ENCODE peak calls at places on chromosome 7, in seven cellular contexts. One of them, this sample, is unnamed.

GRCh38 chr7:22713463-22713862 is 13.5 kb upstream of the IL6 start:
- DNase-seq in tibial artery: no peak
- DNase-seq in lower lobe of right lung: no peak
- DNase-seq in aorta: no peak
- DNase-seq in heart left ventricle: no peak
- DNase-seq in brain microvascular endothelial cell: no peak
- DNase-seq in lung: no peak
- DNase-seq in this sample: no peak

GRCh38 chr7:100071018-100071723 is 10.4 kb downstream of the ZNF3 start:
- DNase-seq in aorta: no peak
- DNase-seq in lung: no peak
- DNase-seq in lower lobe of right lung: no peak
- DNase-seq in heart left ventricle: no peak
- DNase-seq in brain microvascular endothelial cell: no peak
- DNase-seq in tibial artery: no peak
- DNase-seq in this sample: no peak

GRCh38 chr7:94763268-94763667 is 107.3 kb upstream of the SGCE start:
- DNase-seq in tibial artery: no peak
- DNase-seq in aorta: no peak
- DNase-seq in lung: no peak
- DNase-seq in lower lobe of right lung: no peak
- DNase-seq in brain microvascular endothelial cell: no peak
- DNase-seq in heart left ventricle: no peak
- DNase-seq in this sample: no peak

GRCh38 chr7:10557375-10557774 is 416.3 kb upstream of the PHF14 start:
- DNase-seq in tibial artery: no peak
- DNase-seq in heart left ventricle: peak; percentile 37
- DNase-seq in lower lobe of right lung: no peak
- DNase-seq in brain microvascular endothelial cell: no peak
- DNase-seq in lung: no peak
- DNase-seq in aorta: no peak
- DNase-seq in this sample: no peak

GRCh38 chr7:75639071-75639892 is 99.5 kb downstream of the HIP1 start:
- DNase-seq in lower lobe of right lung: peak; percentile 71
- DNase-seq in lung: peak; percentile 48
- DNase-seq in brain microvascular endothelial cell: no peak
- DNase-seq in heart left ventricle: peak; percentile 79
- DNase-seq in aorta: peak; percentile 73
- DNase-seq in tibial artery: no peak
- DNase-seq in this sample: no peak

GRCh38 chr7:33539198-33539597 is 366.1 kb upstream of the BMPER start:
- DNase-seq in tibial artery: no peak
- DNase-seq in lower lobe of right lung: no peak
- DNase-seq in heart left ventricle: no peak
- DNase-seq in brain microvascular endothelial cell: no peak
- DNase-seq in aorta: no peak
- DNase-seq in lung: no peak
- DNase-seq in this sample: no peak

GRCh38 chr7:43942997-43943701 is 16.9 kb downstream of the UBE2D4 start:
- DNase-seq in tibial artery: no peak
- DNase-seq in aorta: no peak
- DNase-seq in lung: no peak
- DNase-seq in lower lobe of right lung: no peak
- DNase-seq in heart left ventricle: no peak
- DNase-seq in brain microvascular endothelial cell: no peak
- DNase-seq in this sample: no peak

GRCh38 chr7:4531236-4531635 is 150.9 kb upstream of the FOXK1 start:
- DNase-seq in tibial artery: no peak
- DNase-seq in heart left ventricle: no peak
- DNase-seq in lower lobe of right lung: no peak
- DNase-seq in aorta: no peak
- DNase-seq in brain microvascular endothelial cell: no peak
- DNase-seq in lung: no peak
- DNase-seq in this sample: no peak

GRCh38 chr7:95446618-95447017 is 11.8 kb upstream of the PON2 start:
- DNase-seq in lower lobe of right lung: no peak
- DNase-seq in brain microvascular endothelial cell: no peak
- DNase-seq in aorta: no peak
- DNase-seq in lung: no peak
- DNase-seq in heart left ventricle: no peak
- DNase-seq in tibial artery: no peak
- DNase-seq in this sample: no peak

GRCh38 chr7:138948403-138948802 is 32.8 kb downstream of the KIAA1549 start:
- DNase-seq in brain microvascular endothelial cell: no peak
- DNase-seq in lung: no peak
- DNase-seq in lower lobe of right lung: no peak
- DNase-seq in tibial artery: no peak
- DNase-seq in aorta: no peak
- DNase-seq in heart left ventricle: no peak
- DNase-seq in this sample: no peak

GRCh38 chr7:102287465-102288146 is 938 bp downstream of the SH2B2 start:
- DNase-seq in lower lobe of right lung: peak; percentile 63
- DNase-seq in heart left ventricle: no peak
- DNase-seq in tibial artery: peak; percentile 38
- DNase-seq in aorta: no peak
- DNase-seq in lung: no peak
- DNase-seq in brain microvascular endothelial cell: no peak
- DNase-seq in this sample: no peak

DNA sequence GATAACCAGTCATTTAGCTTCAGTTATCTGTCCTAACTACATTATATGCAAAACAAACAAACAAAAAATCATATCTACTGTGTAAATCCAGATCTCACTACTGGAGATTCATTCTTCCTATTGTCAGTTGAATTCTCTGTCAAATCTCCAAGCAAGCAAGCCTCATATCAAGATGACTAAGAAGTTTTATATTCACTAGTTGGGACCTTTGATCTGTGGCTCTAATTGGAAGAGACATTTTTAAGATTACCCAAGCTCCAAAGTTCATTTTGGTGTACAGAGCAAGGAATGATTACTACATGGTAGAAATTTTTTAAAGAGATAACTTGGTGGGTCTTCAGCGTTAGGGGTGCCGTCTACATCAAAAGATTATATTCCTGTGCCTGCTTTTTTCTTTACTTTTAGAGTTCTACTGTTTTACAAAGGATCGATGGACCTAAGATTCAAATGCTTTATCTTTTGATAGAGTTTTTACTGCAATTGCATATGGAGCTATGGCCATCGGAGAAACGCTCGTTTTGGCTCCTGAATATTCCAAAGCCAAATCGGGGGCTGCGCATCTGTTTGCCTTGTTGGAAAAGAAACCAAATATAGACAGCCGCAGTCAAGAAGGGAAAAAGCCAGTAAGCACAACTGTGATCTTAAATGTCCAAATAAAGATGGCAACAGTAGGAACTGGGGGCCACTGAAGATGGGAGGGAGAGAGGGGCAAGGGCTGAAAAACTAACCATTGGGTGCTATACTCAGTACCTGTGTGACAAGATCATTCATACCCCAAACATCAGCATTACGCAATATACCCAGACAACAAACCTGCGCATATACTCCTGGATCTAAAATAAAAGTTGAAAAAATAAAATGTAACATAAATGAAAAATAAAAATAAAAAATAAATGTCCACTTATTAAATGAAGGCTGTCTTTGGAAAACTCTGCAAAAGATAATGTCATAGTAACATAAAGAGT is 47.9 kb downstream of the SP8 start:
- DNase-seq in lower lobe of right lung: no peak
- DNase-seq in aorta: no peak
- DNase-seq in lung: no peak
- DNase-seq in brain microvascular endothelial cell: no peak
- DNase-seq in heart left ventricle: no peak
- DNase-seq in tibial artery: no peak
- DNase-seq in this sample: no peak
- H3K27ac ChIP-seq in lower lobe of right lung: no peak overlapping the region
- H3K27ac ChIP-seq in aorta: no peak overlapping the region
- H3K27ac ChIP-seq in lung: no peak overlapping the region
- H3K27ac ChIP-seq in brain microvascular endothelial cell: no peak overlapping the region
- H3K27ac ChIP-seq in heart left ventricle: no peak overlapping the region
- H3K27ac ChIP-seq in tibial artery: no peak overlapping the region
- H3K27ac ChIP-seq in this sample: no peak overlapping the region

DNA sequence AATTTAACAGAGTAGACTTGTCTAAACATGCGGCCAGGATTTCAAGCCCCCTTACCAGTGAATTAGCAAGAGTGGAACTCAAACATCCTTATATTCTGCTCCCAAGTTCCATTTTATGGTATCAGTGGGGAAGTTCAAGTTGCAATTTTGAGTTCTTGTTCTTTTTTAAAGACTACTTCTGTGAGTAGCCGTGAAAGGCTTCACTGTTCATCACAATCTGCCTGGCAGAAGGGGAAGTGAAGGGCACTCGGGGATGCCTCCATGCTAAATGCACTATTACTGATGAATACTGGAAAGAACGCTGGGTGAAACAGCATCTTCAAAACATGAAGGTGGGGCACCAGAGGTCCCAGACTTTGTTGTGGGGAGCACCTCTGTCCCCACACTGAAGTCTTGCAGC is 22.4 kb upstream of the FGL2 start:
- DNase-seq in aorta: no peak
- DNase-seq in lung: no peak
- DNase-seq in tibial artery: no peak
- DNase-seq in lower lobe of right lung: no peak
- DNase-seq in heart left ventricle: no peak
- DNase-seq in brain microvascular endothelial cell: no peak
- DNase-seq in this sample: no peak
- H3K27ac ChIP-seq in aorta: no peak overlapping the region
- H3K27ac ChIP-seq in lung: no peak overlapping the region
- H3K27ac ChIP-seq in tibial artery: no peak overlapping the region
- H3K27ac ChIP-seq in lower lobe of right lung: no peak overlapping the region
- H3K27ac ChIP-seq in heart left ventricle: no peak overlapping the region
- H3K27ac ChIP-seq in brain microvascular endothelial cell: no peak overlapping the region
- H3K27ac ChIP-seq in this sample: no peak overlapping the region

GRCh38 chr7:131586259-131586658 is 29.8 kb upstream of the PODXL start:
- DNase-seq in brain microvascular endothelial cell: no peak
- DNase-seq in lower lobe of right lung: no peak
- DNase-seq in tibial artery: no peak
- DNase-seq in aorta: no peak
- DNase-seq in lung: no peak
- DNase-seq in heart left ventricle: no peak
- DNase-seq in this sample: no peak
- H3K27ac ChIP-seq in brain microvascular endothelial cell: no peak overlapping the region
- H3K27ac ChIP-seq in lower lobe of right lung: peak overlapping the region; percentile 34
- H3K27ac ChIP-seq in tibial artery: no peak overlapping the region
- H3K27ac ChIP-seq in aorta: no peak overlapping the region
- H3K27ac ChIP-seq in lung: no peak overlapping the region
- H3K27ac ChIP-seq in heart left ventricle: peak overlapping the region; percentile 57
- H3K27ac ChIP-seq in this sample: no peak overlapping the region

GRCh38 chr7:117096297-117096696 is 143.0 kb downstream of the ST7 start:
- DNase-seq in aorta: no peak
- DNase-seq in heart left ventricle: no peak
- DNase-seq in lower lobe of right lung: no peak
- DNase-seq in tibial artery: no peak
- DNase-seq in lung: no peak
- DNase-seq in brain microvascular endothelial cell: no peak
- DNase-seq in this sample: no peak
- H3K27ac ChIP-seq in aorta: no peak overlapping the region
- H3K27ac ChIP-seq in heart left ventricle: no peak overlapping the region
- H3K27ac ChIP-seq in lower lobe of right lung: no peak overlapping the region
- H3K27ac ChIP-seq in tibial artery: no peak overlapping the region
- H3K27ac ChIP-seq in lung: no peak overlapping the region
- H3K27ac ChIP-seq in brain microvascular endothelial cell: no peak overlapping the region
- H3K27ac ChIP-seq in this sample: no peak overlapping the region

DNA sequence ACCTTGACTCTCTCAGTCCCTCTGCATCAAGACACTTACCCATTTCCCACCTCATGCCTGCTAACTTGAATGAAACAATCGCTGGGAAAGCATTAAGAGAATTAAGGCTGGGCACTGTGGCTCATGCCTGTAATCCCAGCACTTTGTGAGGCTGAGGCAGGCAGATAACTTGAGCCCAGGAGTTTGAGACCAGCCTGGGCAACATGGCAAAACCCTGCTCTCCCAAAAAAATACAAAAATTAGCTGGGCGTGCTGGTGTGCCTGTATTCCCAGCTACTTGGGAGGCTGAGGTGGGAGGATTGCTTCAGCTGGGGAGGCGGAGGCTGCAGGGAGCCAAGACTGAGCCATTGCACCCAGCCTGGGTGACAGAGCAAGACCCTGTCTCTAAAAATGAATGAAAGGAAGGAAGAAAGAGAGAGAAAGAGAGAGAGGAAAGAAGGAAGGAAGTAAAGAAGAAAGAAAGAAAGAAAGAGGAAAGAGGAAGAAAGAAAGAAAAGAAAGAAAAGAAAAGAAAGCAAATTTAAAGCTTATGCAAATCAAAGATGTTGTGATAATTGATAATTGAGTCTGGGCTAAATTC is 646 bp downstream of the SERPINE1 start:
- DNase-seq in heart left ventricle: no peak
- DNase-seq in lower lobe of right lung: no peak
- DNase-seq in lung: no peak
- DNase-seq in aorta: no peak
- DNase-seq in tibial artery: no peak
- DNase-seq in brain microvascular endothelial cell: no peak
- DNase-seq in this sample: no peak
- H3K27ac ChIP-seq in heart left ventricle: peak overlapping the region; percentile 79
- H3K27ac ChIP-seq in lower lobe of right lung: peak overlapping the region; percentile 71
- H3K27ac ChIP-seq in lung: peak overlapping the region; percentile 67
- H3K27ac ChIP-seq in aorta: no peak overlapping the region
- H3K27ac ChIP-seq in tibial artery: peak overlapping the region; percentile 89
- H3K27ac ChIP-seq in brain microvascular endothelial cell: peak overlapping the region; percentile 97
- H3K27ac ChIP-seq in this sample: no peak overlapping the region

GRCh38 chr7:49294611-49295010 is 370.3 kb downstream of the CDC14C start:
- DNase-seq in tibial artery: no peak
- DNase-seq in lower lobe of right lung: no peak
- DNase-seq in heart left ventricle: no peak
- DNase-seq in brain microvascular endothelial cell: no peak
- DNase-seq in aorta: no peak
- DNase-seq in lung: no peak
- DNase-seq in this sample: no peak
- H3K27ac ChIP-seq in tibial artery: no peak overlapping the region
- H3K27ac ChIP-seq in lower lobe of right lung: no peak overlapping the region
- H3K27ac ChIP-seq in heart left ventricle: no peak overlapping the region
- H3K27ac ChIP-seq in brain microvascular endothelial cell: no peak overlapping the region
- H3K27ac ChIP-seq in aorta: no peak overlapping the region
- H3K27ac ChIP-seq in lung: no peak overlapping the region
- H3K27ac ChIP-seq in this sample: no peak overlapping the region

DNA sequence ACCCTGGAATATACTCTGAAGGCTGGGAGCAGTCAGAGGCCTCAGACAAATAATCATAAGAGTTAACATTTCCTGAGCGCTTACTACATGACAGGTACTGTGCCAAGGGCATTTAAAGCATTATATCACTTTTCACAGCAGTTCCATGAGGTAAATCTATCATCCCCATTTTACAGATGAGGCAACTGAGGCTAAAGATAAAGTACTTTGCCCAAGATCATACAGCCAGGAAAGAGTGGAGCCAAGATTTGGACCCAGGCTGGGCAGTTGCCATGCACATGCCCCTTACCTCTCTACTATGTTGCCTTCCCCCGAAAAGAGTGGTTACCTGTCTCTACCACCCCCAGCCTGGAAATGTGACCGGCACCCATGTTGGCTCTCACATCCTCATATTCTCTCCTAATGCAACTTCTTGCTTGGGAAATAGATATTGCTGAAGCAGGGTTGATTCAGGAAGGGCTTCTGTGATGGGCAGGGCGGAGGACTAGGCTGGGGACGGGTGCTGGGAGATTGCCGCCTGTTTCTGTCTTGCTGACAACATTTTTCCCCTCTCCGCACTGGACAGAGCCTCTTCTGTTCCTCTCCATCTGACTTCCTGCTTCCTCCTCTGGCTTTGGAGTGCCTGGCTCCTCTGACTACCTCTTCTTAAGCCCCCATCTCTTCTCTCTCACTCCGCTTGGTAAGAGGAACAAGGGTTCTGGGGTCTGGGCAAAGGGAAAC is 13.8 kb downstream of the SMO start:
- DNase-seq in aorta: peak; percentile 59
- DNase-seq in lower lobe of right lung: no peak
- DNase-seq in lung: no peak
- DNase-seq in tibial artery: peak; percentile 42
- DNase-seq in heart left ventricle: no peak
- DNase-seq in brain microvascular endothelial cell: no peak
- DNase-seq in this sample: no peak
- H3K27ac ChIP-seq in aorta: no peak overlapping the region
- H3K27ac ChIP-seq in lower lobe of right lung: no peak overlapping the region
- H3K27ac ChIP-seq in lung: no peak overlapping the region
- H3K27ac ChIP-seq in tibial artery: no peak overlapping the region
- H3K27ac ChIP-seq in heart left ventricle: no peak overlapping the region
- H3K27ac ChIP-seq in brain microvascular endothelial cell: no peak overlapping the region
- H3K27ac ChIP-seq in this sample: no peak overlapping the region

This sample was measured in suprapubic skin.